ENCODE peak calls at places on chromosome 19, in four cellular contexts. One of them, this sample, is unnamed.

GRCh38 chr19:50500060-50500752 is 10.8 kb downstream of the JOSD2 start:
- DNase-seq in body of pancreas: no peak
- DNase-seq in upper lobe of right lung: no peak
- DNase-seq in tibial nerve: no peak
- DNase-seq in this sample: peak

GRCh38 chr19:39405930-39406655 is 554 bp upstream of the ZFP36 start:
- DNase-seq in tibial nerve: peak
- DNase-seq in upper lobe of right lung: no peak
- DNase-seq in body of pancreas: no peak
- DNase-seq in this sample: peak

GRCh38 chr19:39449116-39449797 is 3.9 kb downstream of the SUPT5H start:
- DNase-seq in tibial nerve: no peak
- DNase-seq in body of pancreas: no peak
- DNase-seq in upper lobe of right lung: no peak
- DNase-seq in this sample: no peak

GRCh38 chr19:42568006-42568405 is 26.7 kb downstream of the CEACAM8 start:
- DNase-seq in body of pancreas: no peak
- DNase-seq in tibial nerve: no peak
- DNase-seq in upper lobe of right lung: no peak
- DNase-seq in this sample: no peak

GRCh38 chr19:45468803-45469131 is 971 bp downstream of the FOSB start:
- DNase-seq in tibial nerve: peak
- DNase-seq in body of pancreas: no peak
- DNase-seq in upper lobe of right lung: no peak
- DNase-seq in this sample: no peak

GRCh38 chr19:29375429-29376093 is 150.2 kb upstream of the VSTM2B start:
- DNase-seq in tibial nerve: no peak
- DNase-seq in body of pancreas: no peak
- DNase-seq in upper lobe of right lung: no peak
- DNase-seq in this sample: no peak

GRCh38 chr19:9709305-9709704 is 34.4 kb upstream of the ZNF562 start:
- DNase-seq in tibial nerve: no peak
- DNase-seq in body of pancreas: no peak
- DNase-seq in upper lobe of right lung: no peak
- DNase-seq in this sample: no peak

GRCh38 chr19:20072936-20073335 is 4.9 kb upstream of the ZNF90 start:
- DNase-seq in tibial nerve: no peak
- DNase-seq in upper lobe of right lung: no peak
- DNase-seq in body of pancreas: no peak
- DNase-seq in this sample: no peak

GRCh38 chr19:54114340-54114826 is 1.1 kb downstream of the TFPT start:
- DNase-seq in tibial nerve: no peak
- DNase-seq in body of pancreas: peak
- DNase-seq in upper lobe of right lung: peak
- DNase-seq in this sample: no peak

GRCh38 chr19:32224371-32225244 is 120.8 kb upstream of the ZNF507 start:
- DNase-seq in upper lobe of right lung: peak
- DNase-seq in body of pancreas: peak
- DNase-seq in tibial nerve: peak
- DNase-seq in this sample: peak

GRCh38 chr19:11092181-11092538 is 2.9 kb downstream of the LDLR start:
- DNase-seq in upper lobe of right lung: no peak
- DNase-seq in body of pancreas: peak
- DNase-seq in tibial nerve: no peak
- DNase-seq in this sample: no peak

GRCh38 chr19:11091343-11092153 is 2.3 kb downstream of the LDLR start:
- DNase-seq in upper lobe of right lung: no peak
- DNase-seq in tibial nerve: no peak
- DNase-seq in body of pancreas: peak
- DNase-seq in this sample: no peak

GRCh38 chr19:11098327-11098726 is 9.1 kb downstream of the LDLR start:
- DNase-seq in upper lobe of right lung: no peak
- DNase-seq in body of pancreas: no peak
- DNase-seq in tibial nerve: no peak
- DNase-seq in this sample: no peak

GRCh38 chr19:11096210-11096841 is 7.1 kb downstream of the LDLR start:
- DNase-seq in upper lobe of right lung: no peak
- DNase-seq in tibial nerve: no peak
- DNase-seq in body of pancreas: no peak
- DNase-seq in this sample: no peak

GRCh38 chr19:11094520-11094894 is 5.2 kb downstream of the LDLR start:
- DNase-seq in upper lobe of right lung: no peak
- DNase-seq in tibial nerve: no peak
- DNase-seq in body of pancreas: no peak
- DNase-seq in this sample: no peak
- H3K4me3 ChIP-seq in upper lobe of right lung: peak
- H3K4me3 ChIP-seq in tibial nerve: no peak
- H3K4me3 ChIP-seq in body of pancreas: no peak
- H3K4me3 ChIP-seq in this sample: no peak

DNA sequence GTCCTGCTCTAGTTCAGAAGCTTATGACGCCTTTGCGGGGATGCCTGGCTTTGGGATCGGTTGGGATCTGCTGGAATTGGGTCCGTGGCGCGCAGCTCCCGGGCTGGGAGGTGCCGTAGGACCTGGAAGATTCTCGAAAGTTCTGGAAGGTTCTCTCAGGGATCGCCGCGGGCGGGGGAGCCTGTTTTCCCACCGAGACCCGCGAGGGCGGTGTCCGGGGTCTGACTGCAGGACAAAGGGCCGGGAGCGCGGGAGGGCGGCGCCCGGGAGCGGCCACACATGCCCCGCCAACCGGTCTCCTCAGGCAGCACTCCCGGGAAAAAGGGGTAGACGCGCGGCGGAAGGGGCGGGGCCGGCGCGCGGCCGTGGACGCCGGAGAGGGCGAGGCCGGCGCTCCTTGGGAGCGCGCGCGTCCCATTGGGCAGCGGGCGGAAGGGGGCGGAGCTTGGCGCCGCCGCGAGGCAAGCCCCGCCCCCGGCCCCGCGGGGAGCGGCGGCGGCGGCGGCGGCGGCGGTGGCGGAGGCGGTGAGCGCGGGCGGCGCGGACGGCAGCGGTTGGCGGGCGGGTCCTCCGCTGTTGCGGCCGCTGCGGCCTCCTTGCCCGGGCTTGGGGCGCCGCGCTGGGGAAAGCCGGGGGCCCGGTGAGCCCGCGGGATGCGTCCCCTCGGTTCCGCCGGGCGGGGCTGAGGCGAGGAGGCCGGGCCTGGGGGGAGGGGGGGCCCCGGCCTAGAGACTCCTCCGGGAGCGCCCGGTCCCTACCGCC is 29.0 kb upstream of the NDUFS7 start:
- DNase-seq in body of pancreas: peak
- DNase-seq in tibial nerve: peak
- DNase-seq in upper lobe of right lung: peak
- DNase-seq in this sample: peak
- H3K27ac ChIP-seq in body of pancreas: peak
- H3K27ac ChIP-seq in tibial nerve: peak
- H3K27ac ChIP-seq in upper lobe of right lung: peak
- H3K27ac ChIP-seq in this sample: peak

GRCh38 chr19:18470153-18470552 is 32.2 kb upstream of the ISYNA1 start:
- DNase-seq in body of pancreas: no peak
- DNase-seq in tibial nerve: no peak
- DNase-seq in upper lobe of right lung: no peak
- DNase-seq in this sample: peak
- TF ChIP-seq CTCF in body of pancreas: no peak
- TF ChIP-seq CTCF in tibial nerve: peak
- TF ChIP-seq CTCF in upper lobe of right lung: peak
- TF ChIP-seq CTCF in this sample: peak

DNA sequence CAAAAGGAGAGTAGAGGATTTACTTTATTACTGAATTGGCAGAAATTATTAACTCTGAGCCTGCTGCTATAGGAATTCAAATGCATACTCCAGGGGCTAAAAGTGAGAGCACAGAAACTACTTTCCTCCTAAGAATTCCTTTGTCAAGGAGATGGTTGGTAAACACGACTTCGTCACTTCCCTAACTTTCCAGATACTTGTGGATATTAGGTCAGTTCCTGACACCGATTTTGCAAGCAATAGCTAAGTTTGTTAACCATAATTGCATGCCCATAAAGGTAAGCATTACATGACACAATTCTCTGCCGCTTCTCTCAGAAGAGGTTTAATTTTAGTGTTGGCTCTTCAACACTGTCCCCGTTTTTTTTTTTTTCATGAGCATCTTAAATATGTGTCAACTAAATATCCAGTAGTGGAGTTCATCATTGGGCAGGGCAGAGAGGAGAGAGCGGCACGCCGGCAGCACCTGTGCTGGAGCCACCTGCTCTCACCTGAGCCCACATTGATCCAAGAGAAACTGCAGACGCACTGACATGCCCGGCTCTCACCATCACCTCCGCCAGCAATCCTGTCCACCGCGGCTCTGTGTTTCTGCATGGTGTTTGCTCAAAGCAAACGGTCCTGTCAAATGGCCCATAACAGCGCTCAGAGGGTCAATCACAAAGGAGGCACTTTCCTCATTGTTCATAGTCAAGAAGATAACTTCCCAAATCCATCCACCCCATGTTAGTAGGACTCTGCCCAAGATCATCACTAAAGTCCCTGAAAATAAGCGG is 2.6 kb downstream of the MED26 start:
- DNase-seq in upper lobe of right lung: no peak
- DNase-seq in tibial nerve: no peak
- DNase-seq in body of pancreas: no peak
- DNase-seq in this sample: no peak
- H3K4me3 ChIP-seq in upper lobe of right lung: no peak
- H3K4me3 ChIP-seq in tibial nerve: no peak
- H3K4me3 ChIP-seq in body of pancreas: no peak
- H3K4me3 ChIP-seq in this sample: no peak

GRCh38 chr19:3283886-3284657 is 59.6 kb downstream of the CELF5 start:
- DNase-seq in body of pancreas: no peak
- DNase-seq in upper lobe of right lung: no peak
- DNase-seq in tibial nerve: no peak
- DNase-seq in this sample: no peak
- H3K27ac ChIP-seq in body of pancreas: peak
- H3K27ac ChIP-seq in upper lobe of right lung: no peak
- H3K27ac ChIP-seq in tibial nerve: no peak
- H3K27ac ChIP-seq in this sample: no peak

DNA sequence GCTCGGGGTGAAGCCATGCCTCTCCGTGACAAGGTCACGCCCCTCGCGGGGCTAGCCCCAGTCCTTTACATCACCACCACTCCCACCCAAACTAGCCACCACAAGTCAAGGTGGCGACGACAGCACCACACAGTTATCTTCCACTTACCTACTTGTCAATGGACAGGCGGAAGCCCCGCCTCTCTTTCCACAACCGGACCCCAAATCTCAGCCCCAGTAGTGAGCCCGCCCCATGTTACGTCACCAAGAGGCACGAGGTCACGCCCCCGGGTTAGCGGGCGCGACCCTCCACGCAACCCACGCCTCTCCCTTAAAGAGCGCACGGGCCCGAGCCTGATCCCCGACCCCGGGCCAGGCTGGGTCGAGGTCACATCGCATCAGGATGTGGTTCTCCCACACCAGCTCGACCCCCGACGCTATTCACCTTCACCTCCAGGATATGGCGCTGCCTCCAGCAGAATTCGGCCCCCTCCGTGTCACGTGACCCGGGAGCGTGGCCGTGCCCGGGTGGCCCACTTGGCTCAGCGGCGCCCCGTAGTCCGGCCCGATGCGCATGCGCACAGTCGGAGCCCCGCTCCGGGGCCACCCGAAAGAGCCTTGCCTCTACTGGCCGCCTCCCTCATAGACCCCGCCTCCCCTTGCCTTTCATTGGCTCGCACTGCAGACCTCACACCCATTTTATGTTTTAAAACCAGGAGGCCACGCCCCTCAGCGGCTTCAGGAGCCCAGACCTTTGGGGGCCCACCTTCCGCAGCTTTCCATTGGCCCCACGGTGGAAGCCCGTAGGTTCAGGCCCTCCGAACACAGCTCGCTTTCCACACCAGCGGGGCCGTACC is 18.2 kb downstream of the SYDE1 start:
- DNase-seq in upper lobe of right lung: peak
- DNase-seq in tibial nerve: peak
- DNase-seq in body of pancreas: peak
- DNase-seq in this sample: peak
- TF ChIP-seq CTCF in upper lobe of right lung: peak
- TF ChIP-seq CTCF in tibial nerve: peak
- TF ChIP-seq CTCF in body of pancreas: no peak
- TF ChIP-seq CTCF in this sample: no peak

DNA sequence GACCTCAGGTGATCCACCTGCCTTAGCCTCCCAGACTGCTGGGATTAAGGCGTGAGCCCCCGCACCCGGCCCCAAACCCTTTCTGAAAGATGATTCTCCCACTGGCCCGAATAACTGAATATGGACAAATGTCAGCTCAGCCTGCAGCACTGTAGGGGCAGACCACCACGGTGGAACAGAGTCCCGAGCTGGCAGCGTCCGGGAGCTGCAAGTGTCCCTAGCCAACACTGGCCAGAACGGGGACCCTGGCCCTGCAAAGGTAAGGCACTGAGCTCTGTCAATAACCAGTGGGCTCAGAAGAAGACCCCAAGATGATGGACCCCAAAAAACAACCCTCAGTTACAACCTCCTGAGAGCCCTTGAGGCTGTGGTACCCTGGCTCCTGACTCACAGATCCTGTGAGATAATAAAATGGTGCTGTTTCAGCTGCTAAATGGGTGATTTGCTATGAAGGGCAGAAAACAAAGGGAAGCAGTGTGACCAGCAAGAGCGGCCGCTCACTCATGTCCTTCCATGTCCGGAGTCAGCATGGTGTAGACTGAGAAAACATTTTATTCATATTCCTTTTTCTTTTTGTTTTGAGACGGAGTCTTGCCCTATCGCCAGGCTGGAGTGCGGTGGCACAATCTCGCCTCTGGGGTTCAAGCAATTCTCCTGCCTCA is 1.6 kb downstream of the LSM7 start:
- DNase-seq in tibial nerve: no peak
- DNase-seq in body of pancreas: no peak
- DNase-seq in upper lobe of right lung: no peak
- DNase-seq in this sample: no peak
- H3K4me3 ChIP-seq in tibial nerve: no peak
- H3K4me3 ChIP-seq in body of pancreas: no peak
- H3K4me3 ChIP-seq in upper lobe of right lung: peak
- H3K4me3 ChIP-seq in this sample: no peak

DNA sequence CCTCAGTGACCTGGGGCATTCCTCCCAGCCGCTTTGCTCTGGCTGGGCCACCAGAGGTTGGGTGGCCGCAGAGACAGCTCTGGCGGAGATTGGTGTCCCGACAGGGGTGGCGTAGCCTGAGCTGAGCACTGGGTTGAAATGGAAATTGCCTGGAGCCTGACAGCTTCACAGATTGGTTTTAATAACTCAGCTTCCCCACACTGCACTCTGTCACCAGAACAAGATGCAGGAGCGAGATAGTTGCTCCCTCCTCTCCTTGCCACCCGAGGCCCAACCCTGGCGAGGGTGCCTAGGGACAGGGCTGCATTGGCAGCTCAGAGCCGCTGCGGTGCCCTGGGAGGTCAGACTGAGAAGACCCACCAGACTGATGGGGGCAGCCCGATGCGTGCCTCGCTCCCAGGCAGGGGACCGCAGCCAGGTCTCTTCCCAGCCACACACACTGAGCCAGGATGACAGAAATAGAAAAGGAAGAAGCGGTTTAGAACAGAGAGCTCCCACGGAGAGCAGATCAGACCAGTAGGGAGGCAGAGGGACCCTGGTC is 84.1 kb downstream of the KDM4B start:
- DNase-seq in upper lobe of right lung: no peak
- DNase-seq in body of pancreas: no peak
- DNase-seq in tibial nerve: no peak
- DNase-seq in this sample: no peak
- H3K27ac ChIP-seq in upper lobe of right lung: no peak
- H3K27ac ChIP-seq in body of pancreas: no peak
- H3K27ac ChIP-seq in tibial nerve: no peak
- H3K27ac ChIP-seq in this sample: no peak

GRCh38 chr19:52398091-52398461 is 427 bp downstream of the ZNF528 start:
- DNase-seq in tibial nerve: no peak
- DNase-seq in body of pancreas: peak
- DNase-seq in upper lobe of right lung: no peak
- DNase-seq in this sample: peak
- TF ChIP-seq CTCF in tibial nerve: no peak
- TF ChIP-seq CTCF in body of pancreas: no peak
- TF ChIP-seq CTCF in upper lobe of right lung: no peak
- TF ChIP-seq CTCF in this sample: no peak

This sample was measured in WERI-Rb-1.